ENCODE peak calls at places on chromosomes 2 and 18, in six cellular contexts. C is CD8-positive, alpha-beta memory T cell; S is Calu3; A is heart left ventricle; F is ELR; B is GM23338. L is an unnamed sample.

GRCh38 chr2:136361521-136361920 is 243.6 kb upstream of the CXCR4 start:
- DNase-seq in C (no peak), S (no peak), F (no peak), B (no peak), A (no peak), L (no peak)

GRCh38 chr2:228039752-228040534 is 141.5 kb downstream of the SPHKAP start:
- DNase-seq in B (peak; percentile 67), A (no peak), C (no peak), F (peak; percentile 63), S (peak; percentile 19), L (no peak)

GRCh38 chr2:1159013-1159412 is 208.4 kb downstream of the SNTG2 start:
- DNase-seq in A (no peak), C (no peak), F (no peak), B (no peak), S (no peak), L (no peak)

GRCh38 chr2:109205447-109205846 is 76.4 kb downstream of the SH3RF3 start:
- DNase-seq in B (no peak), C (no peak), F (no peak), S (no peak), A (no peak), L (no peak)

GRCh38 chr2:8515864-8516533 is 165.9 kb upstream of the ID2 start:
- DNase-seq in F (no peak), A (no peak), S (no peak), B (no peak), C (no peak), L (no peak)

GRCh38 chr2:118878531-118879149 is 31.2 kb upstream of the EN1 start:
- DNase-seq in A (no peak), B (no peak), S (peak; percentile 39), C (no peak), F (no peak), L (no peak)

GRCh38 chr18:59311631-59312030 is 6.8 kb downstream of the CPLX4 start:
- DNase-seq in A (no peak), C (no peak), F (peak; percentile 75), S (no peak), B (no peak), L (no peak)

GRCh38 chr2:108270346-108270745 is 18.3 kb upstream of the SULT1C2 start:
- DNase-seq in S (no peak), C (no peak), F (no peak), B (no peak), A (no peak), L (no peak)

GRCh38 chr2:84904717-84905174 is 710 bp upstream of the TMSB10 start:
- DNase-seq in C (no peak), F (peak; percentile 78), S (peak; percentile 49), B (peak; percentile 83), A (peak; percentile 92), L (no peak)

GRCh38 chr2:224025874-224026273 is 13.2 kb downstream of the SERPINE2 start:
- DNase-seq in A (no peak), F (no peak), C (peak; percentile 8), B (peak; percentile 64), S (no peak), L (peak; percentile 4)

GRCh38 chr2:102603904-102604303 is 15.4 kb upstream of the SLC9A2 start:
- DNase-seq in F (no peak), S (peak; percentile 36), C (no peak), B (no peak), A (no peak), L (no peak)

GRCh38 chr2:99442837-99443236 is 47.0 kb downstream of the REV1 start:
- DNase-seq in F (no peak), S (no peak), C (no peak), A (no peak), B (peak; percentile 38), L (no peak)

GRCh38 chr18:35580748-35581534 is 599 bp upstream of the GALNT1 start:
- DNase-seq in B (peak; percentile 79), C (peak; percentile 48), F (peak; percentile 56), S (peak; percentile 50), A (peak; percentile 57), L (peak; percentile 41)

GRCh38 chr2:52821631-52822030 is 946.0 kb upstream of the CHAC2 start:
- DNase-seq in A (no peak), S (no peak), C (no peak), B (peak; percentile 23), F (no peak), L (no peak)

GRCh38 chr2:79219383-79219988 is 59.9 kb upstream of the REG3A start:
- DNase-seq in A (no peak), B (peak; percentile 88), S (peak; percentile 36), C (no peak), F (peak; percentile 42), L (no peak)

GRCh38 chr2:10982931-10983701 is 71.4 kb downstream of the KCNF1 start:
- DNase-seq in A (peak; percentile 82), F (no peak), C (no peak), S (no peak), B (no peak), L (no peak)

GRCh38 chr18:3604626-3605408 is 154.8 kb downstream of the TGIF1 start:
- DNase-seq in F (peak; percentile 97), S (peak; percentile 31), C (no peak), B (peak; percentile 54), A (no peak), L (no peak)

GRCh38 chr18:60929966-60930365 is 403.3 kb upstream of the CDH20 start:
- DNase-seq in C (no peak), S (no peak), A (no peak), B (no peak), F (no peak), L (no peak)

GRCh38 chr2:235843591-235844395 is 324.4 kb downstream of the GBX2 start:
- DNase-seq in A (no peak), F (no peak), C (no peak), B (no peak), S (no peak), L (no peak)

GRCh38 chr2:42545714-42546390 is 22.6 kb upstream of the MTA3 start:
- DNase-seq in B (peak; percentile 89), C (no peak), S (no peak), A (no peak), F (no peak), L (no peak)

GRCh38 chr2:100135415-100135814 is 7.0 kb downstream of the AFF3 start:
- DNase-seq in B (no peak), C (no peak), A (no peak), F (no peak), S (no peak), L (no peak)

GRCh38 chr18:49584431-49584830 is 22.6 kb downstream of the LIPG start:
- DNase-seq in A (no peak), B (no peak), C (no peak), S (no peak), F (peak; percentile 15), L (no peak)

GRCh38 chr2:71530246-71530986 is 77.1 kb downstream of the DYSF start:
- DNase-seq in S (peak; percentile 30), C (no peak), F (peak; percentile 77), B (peak; percentile 82), A (no peak), L (no peak)

GRCh38 chr2:120694034-120694433 is 41.6 kb upstream of the GLI2 start:
- DNase-seq in F (no peak), B (no peak), A (no peak), C (no peak), S (no peak), L (no peak)

GRCh38 chr2:183993052-183993451 is 605.3 kb upstream of the ZNF804A start:
- DNase-seq in A (no peak), C (no peak), S (no peak), B (no peak), F (no peak), L (no peak)

GRCh38 chr2:53740170-53740569 is 27.4 kb upstream of the CHAC2 start:
- DNase-seq in C (no peak), B (peak; percentile 27), S (no peak), F (peak; percentile 54), A (no peak), L (no peak)

GRCh38 chr18:14933049-14933851 is 185.3 kb downstream of the ANKRD30B start:
- DNase-seq in C (no peak), A (no peak), S (no peak), F (no peak), B (no peak), L (no peak)

GRCh38 chr2:129428086-129428660 is 551.3 kb upstream of the RAB6C start:
- DNase-seq in F (no peak), B (no peak), A (no peak), S (no peak), C (no peak), L (no peak)

GRCh38 chr2:26740346-26740745 is 23.7 kb upstream of the SLC35F6 start:
- DNase-seq in S (no peak), F (no peak), C (no peak), B (no peak), A (no peak), L (no peak)

GRCh38 chr2:23041443-23041842 is 343.5 kb upstream of the KLHL29 start:
- DNase-seq in C (no peak), S (no peak), A (no peak), B (no peak), F (no peak), L (no peak)

GRCh38 chr2:71605173-71605641 is 151.8 kb downstream of the DYSF start:
- DNase-seq in A (peak; percentile 24), F (no peak), C (no peak), B (no peak), S (no peak), L (no peak)

GRCh38 chr18:35822431-35822830 is 150.0 kb upstream of the RMP24 start:
- DNase-seq in F (no peak), C (no peak), S (no peak), B (peak; percentile 27), A (no peak), L (no peak)

GRCh38 chr18:11529081-11529480 is 80.3 kb upstream of the SLC35G4 start:
- DNase-seq in S (no peak), A (no peak), F (no peak), B (no peak), C (no peak), L (no peak)

GRCh38 chr2:45944075-45944474 is 292.6 kb downstream of the PRKCE start:
- DNase-seq in F (peak; percentile 91), S (no peak), B (no peak), C (no peak), A (no peak), L (no peak)

GRCh38 chr2:169237286-169237685 is 125.0 kb downstream of the LRP2 start:
- DNase-seq in B (no peak), A (no peak), F (no peak), C (no peak), S (no peak), L (no peak)

L was measured in T follicular helper cell.